ENCODE peak calls at places on chromosomes 3 and 15, in ten cellular contexts. T, M, H, I, U, P, N, O, L and B are unnamed samples.

GRCh38 chr3:9732080-9732752 is 681 bp downstream of the BRPF1 start:
- DNase-seq in T (peak; percentile 49), M (peak; percentile 74), H (peak; percentile 34), I (peak; percentile 64), U (peak; percentile 27), P (peak; percentile 68), N (peak; percentile 82), O (peak; percentile 79), L (peak; percentile 26), B (no peak)

GRCh38 chr15:58361291-58361759 is 70.5 kb upstream of the LIPC start:
- DNase-seq in T (no peak), M (no peak), H (no peak), I (no peak), U (peak; percentile 19), P (no peak), N (no peak), O (no peak), L (no peak), B (no peak)

GRCh38 chr15:89822611-89822950 is 7.9 kb upstream of the ANPEP start:
- DNase-seq in T (no peak), M (no peak), H (no peak), I (no peak), U (no peak), P (no peak), N (no peak), O (no peak), L (no peak), B (no peak)

GRCh38 chr15:42151736-42152135 is 4.7 kb downstream of the PLA2G4F start:
- DNase-seq in T (no peak), M (no peak), H (peak; percentile 45), I (no peak), U (no peak), P (no peak), N (no peak), O (no peak), L (no peak), B (no peak)

GRCh38 chr3:133377396-133377795 is 22.5 kb upstream of the BFSP2 start:
- DNase-seq in T (no peak), M (no peak), H (peak; percentile 52), I (no peak), U (no peak), P (peak; percentile 67), N (no peak), O (peak; percentile 79), L (no peak), B (no peak)

GRCh38 chr3:140341817-140342403 is 336.0 kb upstream of the TRIM42 start:
- DNase-seq in T (no peak), M (no peak), H (no peak), I (no peak), U (no peak), P (peak; percentile 79), N (no peak), O (no peak), L (no peak), B (no peak)

GRCh38 chr3:181797431-181797830 is 85.7 kb downstream of the SOX2 start:
- DNase-seq in T (no peak), M (no peak), H (no peak), I (no peak), U (no peak), P (no peak), N (no peak), O (no peak), L (no peak), B (no peak)

GRCh38 chr3:123447749-123448502 is 964 bp downstream of the ADCY5 start:
- DNase-seq in T (peak; percentile 48), M (peak; percentile 74), H (no peak), I (peak; percentile 83), U (no peak), P (peak; percentile 90), N (peak; percentile 63), O (no peak), L (peak; percentile 33), B (no peak)

GRCh38 chr3:37912052-37912733 is 50.5 kb downstream of the CTDSPL start:
- DNase-seq in T (no peak), M (no peak), H (no peak), I (peak; percentile 25), U (no peak), P (peak; percentile 65), N (no peak), O (no peak), L (no peak), B (no peak)

GRCh38 chr3:61449327-61450040 is 111.9 kb upstream of the PTPRG start:
- DNase-seq in T (no peak), M (no peak), H (no peak), I (no peak), U (no peak), P (no peak), N (no peak), O (no peak), L (peak; percentile 11), B (no peak)

GRCh38 chr3:27596920-27597319 is 112.7 kb upstream of the SLC4A7 start:
- DNase-seq in T (no peak), M (no peak), H (peak; percentile 56), I (no peak), U (peak; percentile 5), P (no peak), N (no peak), O (no peak), L (no peak), B (no peak)

GRCh38 chr15:98805434-98806274 is 157.3 kb downstream of the IGF1R start:
- DNase-seq in T (no peak), M (no peak), H (no peak), I (no peak), U (no peak), P (peak; percentile 63), N (no peak), O (peak; percentile 44), L (peak; percentile 35), B (no peak)

GRCh38 chr15:52728899-52729298 is 49.7 kb upstream of the ATOSA start:
- DNase-seq in T (no peak), M (no peak), H (peak; percentile 73), I (no peak), U (no peak), P (no peak), N (no peak), O (no peak), L (no peak), B (no peak)

GRCh38 chr15:90565866-90566265 is 36.1 kb downstream of the CRTC3 start:
- DNase-seq in T (no peak), M (no peak), H (no peak), I (no peak), U (no peak), P (no peak), N (no peak), O (no peak), L (no peak), B (no peak)

GRCh38 chr3:44136421-44136820 is 105.3 kb upstream of the TOPAZ1 start:
- DNase-seq in T (no peak), M (no peak), H (peak; percentile 4), I (no peak), U (no peak), P (peak; percentile 71), N (no peak), O (no peak), L (no peak), B (no peak)

GRCh38 chr3:185537369-185537970 is 14.9 kb downstream of the LIPH start:
- DNase-seq in T (peak; percentile 56), M (no peak), H (peak; percentile 64), I (peak; percentile 63), U (peak; percentile 68), P (no peak), N (no peak), O (peak; percentile 92), L (peak; percentile 73), B (peak; percentile 23)

GRCh38 chr3:16199769-16200168 is 25.3 kb downstream of the GALNT15 start:
- DNase-seq in T (no peak), M (no peak), H (no peak), I (no peak), U (no peak), P (no peak), N (no peak), O (peak; percentile 94), L (no peak), B (no peak)
- H3K9me3 ChIP-seq in T (no peaks in the 10 kb centered on the region), M (no peaks in the 10 kb centered on the region), H (no peaks in the 10 kb centered on the region), I (no peaks in the 10 kb centered on the region), U (no peaks in the 10 kb centered on the region), P (no peaks in the 10 kb centered on the region), N (no peaks in the 10 kb centered on the region), O (no peaks in the 10 kb centered on the region), L (no peaks in the 10 kb centered on the region), B (no peaks in the 10 kb centered on the region)

GRCh38 chr15:93060336-93061248 is 28.4 kb downstream of the RGMA start:
- DNase-seq in T (no peak), M (peak; percentile 36), H (no peak), I (no peak), U (no peak), P (peak; percentile 64), N (peak; percentile 26), O (no peak), L (no peak), B (no peak)
- H3K27ac ChIP-seq in T (no peak overlapping the region), M (no peak overlapping the region), H (no peak overlapping the region), I (no peak overlapping the region), U (no peak overlapping the region), P (peak overlapping the region; percentile 82), N (peak overlapping the region; percentile 12), O (no peak overlapping the region), L (peak overlapping the region; percentile 46), B (no peak overlapping the region)

GRCh38 chr3:31962801-31963205 is 18.3 kb downstream of the OSBPL10 start:
- DNase-seq in T (no peak), M (no peak), H (peak; percentile 87), I (no peak), U (no peak), P (no peak), N (no peak), O (no peak), L (no peak), B (no peak)
- H3K4me1 ChIP-seq in T (peaks cover 25% of the 10 kb centered on the region), M (peaks cover 3% of the 10 kb centered on the region), H (peaks cover 32% of the 10 kb centered on the region), I (no peaks in the 10 kb centered on the region), U (peaks cover 4% of the 10 kb centered on the region), P (peaks cover 22% of the 10 kb centered on the region), N (no peaks in the 10 kb centered on the region), O (peaks cover 74% of the 10 kb centered on the region), L (peaks cover 11% of the 10 kb centered on the region), B (peaks cover 48% of the 10 kb centered on the region)

DNA sequence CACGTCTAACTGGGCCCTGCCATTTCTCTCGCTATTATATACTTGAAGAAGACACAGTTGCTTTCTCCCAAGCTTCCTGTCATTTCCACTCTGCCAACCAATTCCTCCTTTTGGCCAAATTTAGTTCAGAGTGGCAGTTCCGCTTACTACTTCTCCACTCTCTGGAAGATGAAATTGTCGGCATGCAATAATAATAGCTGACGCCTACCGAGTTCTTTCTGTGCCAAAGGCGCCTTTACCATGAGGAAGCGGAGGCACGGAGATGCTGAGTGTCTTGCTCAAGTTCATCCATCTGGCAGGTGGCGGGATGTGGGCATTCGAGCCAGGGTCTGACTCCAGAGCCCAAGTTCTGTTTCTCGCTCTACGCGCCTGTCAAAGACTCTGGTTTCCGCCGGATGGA is 14.6 kb upstream of the NRROS start:
- DNase-seq in T (peak; percentile 71), M (peak; percentile 70), H (no peak), I (no peak), U (peak; percentile 75), P (no peak), N (no peak), O (no peak), L (no peak), B (peak; percentile 27)
- H3K9me3 ChIP-seq in T (no peaks in the 10 kb centered on the region), M (no peaks in the 10 kb centered on the region), H (no peaks in the 10 kb centered on the region), I (no peaks in the 10 kb centered on the region), U (no peaks in the 10 kb centered on the region), P (no peaks in the 10 kb centered on the region), N (no peaks in the 10 kb centered on the region), O (no peaks in the 10 kb centered on the region), L (no peaks in the 10 kb centered on the region), B (no peaks in the 10 kb centered on the region)